ENCODE peak calls at places on chromosomes 16 and 17, in six cellular contexts. L is keratinocyte, H is ascending aorta, B is stomach, S is adipocyte, J is IMR-90. N is an unnamed sample.

GRCh38 chr16:813204-813915 is 12.8 kb upstream of the GNG13 start:
- DNase-seq in L (no peak), H (no peak), B (no peak), S (peak; percentile 71), J (peak; percentile 8), N (no peak)

GRCh38 chr17:77510133-77510796 is 369.5 kb downstream of the SEC14L1 start:
- DNase-seq in L (no peak), H (no peak), B (no peak), S (no peak), J (no peak), N (no peak)

GRCh38 chr16:48282636-48283263 is 35.4 kb upstream of the ABCC11 start:
- DNase-seq in L (no peak), H (no peak), B (no peak), S (no peak), J (no peak), N (no peak)

GRCh38 chr17:76585048-76585648 is 512 bp downstream of the ST6GALNAC2 start:
- DNase-seq in L (no peak), H (no peak), B (peak; percentile 52), S (peak; percentile 16), J (no peak), N (peak; percentile 63)

GRCh38 chr17:19354123-19354522 is 8.4 kb downstream of the B9D1 start:
- DNase-seq in L (peak; percentile 58), H (no peak), B (no peak), S (peak; percentile 88), J (peak; percentile 94), N (peak; percentile 64)

GRCh38 chr16:3909791-3910583 is 29.5 kb upstream of the CREBBP start:
- DNase-seq in L (no peak), H (no peak), B (no peak), S (no peak), J (no peak), N (no peak)

GRCh38 chr17:65294184-65294719 is 157.1 kb downstream of the RGS9 start:
- DNase-seq in L (peak; percentile 5), H (no peak), B (peak; percentile 69), S (peak; percentile 83), J (peak; percentile 71), N (peak; percentile 28)

GRCh38 chr16:56783332-56783731 is 53.4 kb downstream of the NUP93 start:
- DNase-seq in L (no peak), H (no peak), B (no peak), S (no peak), J (no peak), N (peak; percentile 32)

GRCh38 chr17:79150035-79150733 is 75.6 kb downstream of the ENGASE start:
- DNase-seq in L (no peak), H (no peak), B (no peak), S (no peak), J (no peak), N (no peak)
- H3K4me1 ChIP-seq in L (no peaks in the 10 kb centered on the region), H (no peaks in the 10 kb centered on the region), B (no peaks in the 10 kb centered on the region), S (no peaks in the 10 kb centered on the region), J (no peaks in the 10 kb centered on the region), N (no peaks in the 10 kb centered on the region)

GRCh38 chr16:86355951-86356350 is 154.4 kb upstream of the FOXF1 start:
- DNase-seq in L (no peak), H (no peak), B (no peak), S (no peak), J (no peak), N (peak; percentile 32)

GRCh38 chr16:86356804-86357203 is 153.5 kb upstream of the FOXF1 start:
- DNase-seq in L (no peak), H (no peak), B (no peak), S (no peak), J (no peak), N (no peak)

GRCh38 chr16:86357950-86358349 is 152.4 kb upstream of the FOXF1 start:
- DNase-seq in L (no peak), H (no peak), B (no peak), S (no peak), J (no peak), N (no peak)

GRCh38 chr16:86355538-86355937 is 154.8 kb upstream of the FOXF1 start:
- DNase-seq in L (no peak), H (no peak), B (no peak), S (peak; percentile 45), J (peak; percentile 93), N (peak; percentile 55)

DNA sequence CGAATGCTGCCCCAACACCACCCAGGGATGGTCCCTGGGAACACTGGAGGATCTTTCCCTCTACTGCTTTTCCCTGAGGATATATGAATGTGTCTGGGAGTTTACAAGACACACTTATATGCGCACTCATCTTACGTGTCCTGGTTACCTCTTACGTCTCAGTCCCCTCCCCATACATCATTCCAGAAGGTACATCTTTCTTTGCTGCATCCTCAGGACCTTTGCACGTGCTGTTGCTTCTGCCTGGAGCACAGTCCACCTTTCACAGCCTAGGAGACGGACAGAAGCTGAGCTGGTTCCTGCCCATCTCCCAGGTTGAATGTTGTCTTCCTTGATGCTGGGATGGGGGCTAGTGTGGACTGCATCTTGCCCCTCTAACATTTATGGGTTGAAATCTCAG is 153.0 kb upstream of the FOXF1 start:
- DNase-seq in L (no peak), H (no peak), B (no peak), S (no peak), J (no peak), N (no peak)
- H3K4me1 ChIP-seq in L (no peaks in the 10 kb centered on the region), H (no peaks in the 10 kb centered on the region), B (no peaks in the 10 kb centered on the region), S (peaks cover under 1% of the 10 kb centered on the region), J (peaks cover 17% of the 10 kb centered on the region), N (no peaks in the 10 kb centered on the region)

GRCh38 chr16:11675561-11676511 is 7.6 kb downstream of the SNN start:
- DNase-seq in L (no peak), H (no peak), B (peak; percentile 84), S (no peak), J (peak; percentile 15), N (peak; percentile 43)
- H3K4me1 ChIP-seq in L (peaks cover 31% of the 10 kb centered on the region), H (peaks cover 28% of the 10 kb centered on the region), B (peaks cover 83% of the 10 kb centered on the region), S (peaks cover 20% of the 10 kb centered on the region), J (peaks cover 19% of the 10 kb centered on the region), N (peaks cover 70% of the 10 kb centered on the region)

GRCh38 chr16:24995033-24995432 is 20.1 kb downstream of the ARHGAP17 start:
- DNase-seq in L (no peak), H (no peak), B (no peak), S (no peak), J (no peak), N (no peak)

GRCh38 chr16:24991349-24991748 is 23.8 kb downstream of the ARHGAP17 start:
- DNase-seq in L (no peak), H (no peak), B (no peak), S (no peak), J (no peak), N (no peak)

GRCh38 chr16:24993722-24994686 is 21.2 kb downstream of the ARHGAP17 start:
- DNase-seq in L (peak; percentile 44), H (no peak), B (no peak), S (peak; percentile 85), J (peak; percentile 96), N (peak; percentile 87)

GRCh38 chr16:24990803-24991202 is 24.4 kb downstream of the ARHGAP17 start:
- DNase-seq in L (no peak), H (no peak), B (no peak), S (no peak), J (no peak), N (no peak)

DNA sequence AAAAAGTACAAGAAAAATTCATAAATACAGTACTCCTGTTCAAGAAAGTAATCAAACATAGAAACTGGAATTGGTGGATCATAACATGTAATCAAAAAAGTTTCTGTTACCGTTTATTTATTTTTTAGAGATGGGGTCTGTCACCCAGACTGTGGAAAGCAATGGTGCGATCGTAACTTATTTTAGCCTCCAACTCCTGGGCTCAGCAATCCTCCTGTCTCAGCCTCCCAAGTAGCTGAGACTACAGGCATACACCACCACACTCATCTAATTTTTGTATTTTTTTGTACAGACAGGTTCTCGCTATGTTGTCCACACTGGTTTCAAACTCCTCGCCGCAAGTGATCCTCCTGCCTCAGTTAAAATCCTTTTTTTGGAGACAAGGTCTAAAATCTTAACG is 22.5 kb downstream of the ARHGAP17 start:
- DNase-seq in L (no peak), H (no peak), B (no peak), S (no peak), J (no peak), N (no peak)
- H3K4me1 ChIP-seq in L (peaks cover 50% of the 10 kb centered on the region), H (peaks cover 63% of the 10 kb centered on the region), B (peaks cover 49% of the 10 kb centered on the region), S (peaks cover 70% of the 10 kb centered on the region), J (peaks cover 39% of the 10 kb centered on the region), N (peaks cover 53% of the 10 kb centered on the region)

DNA sequence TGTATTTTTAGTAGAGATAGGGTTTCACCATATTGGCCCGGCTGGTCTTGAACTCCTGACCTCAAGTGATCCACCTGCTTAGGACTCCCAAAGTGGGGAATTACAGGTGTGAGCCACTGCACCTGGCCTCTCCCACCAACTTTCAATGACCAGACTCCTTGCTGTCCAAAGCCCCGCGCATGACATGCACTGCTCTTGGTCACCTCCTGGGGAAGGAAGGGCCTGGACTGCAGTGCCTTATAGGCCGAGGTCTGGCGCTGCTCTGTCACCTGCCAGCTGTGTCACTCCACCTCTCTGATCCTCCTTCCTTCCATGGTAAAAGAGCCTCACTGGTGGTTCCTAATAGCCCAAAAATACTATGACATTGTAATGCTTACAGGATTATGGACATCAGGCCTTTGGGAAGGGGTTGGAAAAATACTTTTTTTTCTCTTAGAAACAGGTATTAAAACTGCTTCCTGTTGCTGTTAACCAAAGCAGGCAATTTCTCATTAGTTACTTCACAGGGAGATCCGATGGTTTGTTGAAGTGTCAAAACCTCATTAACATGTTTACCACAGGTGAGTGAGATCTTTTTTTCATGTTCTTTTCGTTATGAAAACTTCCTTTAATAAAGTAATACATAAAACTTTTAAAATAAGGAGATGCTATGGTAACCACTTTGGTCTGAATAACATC is 35.4 kb downstream of the GRB7 start:
- DNase-seq in L (no peak), H (no peak), B (no peak), S (no peak), J (no peak), N (no peak)
- H3K4me1 ChIP-seq in L (peaks cover 19% of the 10 kb centered on the region), H (no peaks in the 10 kb centered on the region), B (no peaks in the 10 kb centered on the region), S (no peaks in the 10 kb centered on the region), J (no peaks in the 10 kb centered on the region), N (peaks cover 17% of the 10 kb centered on the region)

GRCh38 chr16:85637808-85638186 is 24.7 kb downstream of the GSE1 start:
- DNase-seq in L (no peak), H (no peak), B (peak; percentile 79), S (no peak), J (no peak), N (no peak)

GRCh38 chr16:85637061-85637807 is 24.1 kb downstream of the GSE1 start:
- DNase-seq in L (no peak), H (no peak), B (no peak), S (no peak), J (no peak), N (no peak)

GRCh38 chr16:85635545-85636140 is 22.5 kb downstream of the GSE1 start:
- DNase-seq in L (no peak), H (no peak), B (peak; percentile 58), S (no peak), J (no peak), N (peak; percentile 72)

GRCh38 chr16:85634747-85635544 is 21.8 kb downstream of the GSE1 start:
- DNase-seq in L (no peak), H (no peak), B (peak; percentile 48), S (no peak), J (no peak), N (no peak)

GRCh38 chr16:85636234-85636812 is 23.2 kb downstream of the GSE1 start:
- DNase-seq in L (no peak), H (no peak), B (no peak), S (no peak), J (peak; percentile 12), N (no peak)
- H3K4me1 ChIP-seq in L (peaks cover 21% of the 10 kb centered on the region), H (no peaks in the 10 kb centered on the region), B (peaks cover 97% of the 10 kb centered on the region), S (peaks cover 8% of the 10 kb centered on the region), J (no peaks in the 10 kb centered on the region), N (peaks cover 37% of the 10 kb centered on the region)

N was measured in mammary epithelial cell.